ENCODE peak calls at places on chromosomes 5 and 9, in six cellular contexts. One of them, this sample, is unnamed.

GRCh38 chr5:85334-85995 is 6.5 kb upstream of the PLEKHG4B start:
- DNase-seq in activated T-helper 1 cell treated with anti-CD3 and anti-CD28 coated beads, Interleukin-12 subunit alpha, Interleukin-12 subunit beta, Interleukin-2, Interleukin-4 antibody, amounts not matched to agents 30 ng/mL and 10 ng/mL and 1 ng/mL, durations not matched to agents 14 hours and 24 hours and 36 hours: no peak
- DNase-seq in cardiac septum: no peak
- DNase-seq in stimulated activated naive CD8-positive, alpha-beta T cell treated with anti-CD3 and anti-CD28 coated beads, Interleukin-15, Interleukin-2, amounts not matched to agents 100 U/mL and 50 U/mL, for 24 hours: no peak
- DNase-seq in mesenteric fat pad: no peak
- DNase-seq in Right ventricle myocardium superior: no peak
- DNase-seq in this sample: peak; percentile 76

GRCh38 chr9:6538666-6539071 is 106.9 kb downstream of the GLDC start:
- DNase-seq in activated T-helper 1 cell treated with anti-CD3 and anti-CD28 coated beads, Interleukin-12 subunit alpha, Interleukin-12 subunit beta, Interleukin-2, Interleukin-4 antibody, amounts not matched to agents 30 ng/mL and 10 ng/mL and 1 ng/mL, durations not matched to agents 14 hours and 24 hours and 36 hours: no peak
- DNase-seq in cardiac septum: no peak
- DNase-seq in stimulated activated naive CD8-positive, alpha-beta T cell treated with anti-CD3 and anti-CD28 coated beads, Interleukin-15, Interleukin-2, amounts not matched to agents 100 U/mL and 50 U/mL, for 24 hours: no peak
- DNase-seq in mesenteric fat pad: no peak
- DNase-seq in Right ventricle myocardium superior: no peak
- DNase-seq in this sample: no peak

GRCh38 chr9:4341554-4341953 is 41.7 kb upstream of the GLIS3 start:
- DNase-seq in activated T-helper 1 cell treated with anti-CD3 and anti-CD28 coated beads, Interleukin-12 subunit alpha, Interleukin-12 subunit beta, Interleukin-2, Interleukin-4 antibody, amounts not matched to agents 30 ng/mL and 10 ng/mL and 1 ng/mL, durations not matched to agents 14 hours and 24 hours and 36 hours: no peak
- DNase-seq in cardiac septum: no peak
- DNase-seq in stimulated activated naive CD8-positive, alpha-beta T cell treated with anti-CD3 and anti-CD28 coated beads, Interleukin-15, Interleukin-2, amounts not matched to agents 100 U/mL and 50 U/mL, for 24 hours: no peak
- DNase-seq in mesenteric fat pad: no peak
- DNase-seq in Right ventricle myocardium superior: no peak
- DNase-seq in this sample: no peak

GRCh38 chr9:13146838-13147237 is 132.7 kb downstream of the MPDZ start:
- DNase-seq in activated T-helper 1 cell treated with anti-CD3 and anti-CD28 coated beads, Interleukin-12 subunit alpha, Interleukin-12 subunit beta, Interleukin-2, Interleukin-4 antibody, amounts not matched to agents 30 ng/mL and 10 ng/mL and 1 ng/mL, durations not matched to agents 14 hours and 24 hours and 36 hours: no peak
- DNase-seq in cardiac septum: no peak
- DNase-seq in stimulated activated naive CD8-positive, alpha-beta T cell treated with anti-CD3 and anti-CD28 coated beads, Interleukin-15, Interleukin-2, amounts not matched to agents 100 U/mL and 50 U/mL, for 24 hours: no peak
- DNase-seq in mesenteric fat pad: no peak
- DNase-seq in Right ventricle myocardium superior: no peak
- DNase-seq in this sample: no peak

GRCh38 chr9:77424993-77425392 is 223.1 kb downstream of the GNA14 start:
- DNase-seq in activated T-helper 1 cell treated with anti-CD3 and anti-CD28 coated beads, Interleukin-12 subunit alpha, Interleukin-12 subunit beta, Interleukin-2, Interleukin-4 antibody, amounts not matched to agents 30 ng/mL and 10 ng/mL and 1 ng/mL, durations not matched to agents 14 hours and 24 hours and 36 hours: no peak
- DNase-seq in cardiac septum: no peak
- DNase-seq in stimulated activated naive CD8-positive, alpha-beta T cell treated with anti-CD3 and anti-CD28 coated beads, Interleukin-15, Interleukin-2, amounts not matched to agents 100 U/mL and 50 U/mL, for 24 hours: no peak
- DNase-seq in mesenteric fat pad: no peak
- DNase-seq in Right ventricle myocardium superior: no peak
- DNase-seq in this sample: no peak

GRCh38 chr9:84062538-84062937 is 81.9 kb downstream of the RMI1 start:
- DNase-seq in activated T-helper 1 cell treated with anti-CD3 and anti-CD28 coated beads, Interleukin-12 subunit alpha, Interleukin-12 subunit beta, Interleukin-2, Interleukin-4 antibody, amounts not matched to agents 30 ng/mL and 10 ng/mL and 1 ng/mL, durations not matched to agents 14 hours and 24 hours and 36 hours: no peak
- DNase-seq in cardiac septum: no peak
- DNase-seq in stimulated activated naive CD8-positive, alpha-beta T cell treated with anti-CD3 and anti-CD28 coated beads, Interleukin-15, Interleukin-2, amounts not matched to agents 100 U/mL and 50 U/mL, for 24 hours: no peak
- DNase-seq in mesenteric fat pad: no peak
- DNase-seq in Right ventricle myocardium superior: peak; percentile 69
- DNase-seq in this sample: no peak

GRCh38 chr5:181127907-181128626 is 2.9 kb downstream of the OR2V1 start:
- DNase-seq in activated T-helper 1 cell treated with anti-CD3 and anti-CD28 coated beads, Interleukin-12 subunit alpha, Interleukin-12 subunit beta, Interleukin-2, Interleukin-4 antibody, amounts not matched to agents 30 ng/mL and 10 ng/mL and 1 ng/mL, durations not matched to agents 14 hours and 24 hours and 36 hours: no peak
- DNase-seq in cardiac septum: no peak
- DNase-seq in stimulated activated naive CD8-positive, alpha-beta T cell treated with anti-CD3 and anti-CD28 coated beads, Interleukin-15, Interleukin-2, amounts not matched to agents 100 U/mL and 50 U/mL, for 24 hours: no peak
- DNase-seq in mesenteric fat pad: peak; percentile 76
- DNase-seq in Right ventricle myocardium superior: no peak
- DNase-seq in this sample: no peak

GRCh38 chr5:82406200-82406773 is 128.1 kb upstream of the RPS23 start:
- DNase-seq in activated T-helper 1 cell treated with anti-CD3 and anti-CD28 coated beads, Interleukin-12 subunit alpha, Interleukin-12 subunit beta, Interleukin-2, Interleukin-4 antibody, amounts not matched to agents 30 ng/mL and 10 ng/mL and 1 ng/mL, durations not matched to agents 14 hours and 24 hours and 36 hours: no peak
- DNase-seq in cardiac septum: no peak
- DNase-seq in stimulated activated naive CD8-positive, alpha-beta T cell treated with anti-CD3 and anti-CD28 coated beads, Interleukin-15, Interleukin-2, amounts not matched to agents 100 U/mL and 50 U/mL, for 24 hours: no peak
- DNase-seq in mesenteric fat pad: no peak
- DNase-seq in Right ventricle myocardium superior: no peak
- DNase-seq in this sample: no peak

GRCh38 chr5:159120446-159120845 is 20.7 kb upstream of the EBF1 start:
- DNase-seq in activated T-helper 1 cell treated with anti-CD3 and anti-CD28 coated beads, Interleukin-12 subunit alpha, Interleukin-12 subunit beta, Interleukin-2, Interleukin-4 antibody, amounts not matched to agents 30 ng/mL and 10 ng/mL and 1 ng/mL, durations not matched to agents 14 hours and 24 hours and 36 hours: no peak
- DNase-seq in cardiac septum: no peak
- DNase-seq in stimulated activated naive CD8-positive, alpha-beta T cell treated with anti-CD3 and anti-CD28 coated beads, Interleukin-15, Interleukin-2, amounts not matched to agents 100 U/mL and 50 U/mL, for 24 hours: no peak
- DNase-seq in mesenteric fat pad: no peak
- DNase-seq in Right ventricle myocardium superior: no peak
- DNase-seq in this sample: no peak

GRCh38 chr5:112294126-112294525 is 125.0 kb downstream of the EPB41L4A start:
- DNase-seq in activated T-helper 1 cell treated with anti-CD3 and anti-CD28 coated beads, Interleukin-12 subunit alpha, Interleukin-12 subunit beta, Interleukin-2, Interleukin-4 antibody, amounts not matched to agents 30 ng/mL and 10 ng/mL and 1 ng/mL, durations not matched to agents 14 hours and 24 hours and 36 hours: no peak
- DNase-seq in cardiac septum: no peak
- DNase-seq in stimulated activated naive CD8-positive, alpha-beta T cell treated with anti-CD3 and anti-CD28 coated beads, Interleukin-15, Interleukin-2, amounts not matched to agents 100 U/mL and 50 U/mL, for 24 hours: no peak
- DNase-seq in mesenteric fat pad: no peak
- DNase-seq in Right ventricle myocardium superior: no peak
- DNase-seq in this sample: no peak

GRCh38 chr9:2241461-2241874 is 226.3 kb downstream of the SMARCA2 start:
- DNase-seq in activated T-helper 1 cell treated with anti-CD3 and anti-CD28 coated beads, Interleukin-12 subunit alpha, Interleukin-12 subunit beta, Interleukin-2, Interleukin-4 antibody, amounts not matched to agents 30 ng/mL and 10 ng/mL and 1 ng/mL, durations not matched to agents 14 hours and 24 hours and 36 hours: no peak
- DNase-seq in cardiac septum: no peak
- DNase-seq in stimulated activated naive CD8-positive, alpha-beta T cell treated with anti-CD3 and anti-CD28 coated beads, Interleukin-15, Interleukin-2, amounts not matched to agents 100 U/mL and 50 U/mL, for 24 hours: no peak
- DNase-seq in mesenteric fat pad: no peak
- DNase-seq in Right ventricle myocardium superior: peak; percentile 54
- DNase-seq in this sample: peak; percentile 85

GRCh38 chr5:97142521-97143254 is at the start of gene LIX1:
- DNase-seq in activated T-helper 1 cell treated with anti-CD3 and anti-CD28 coated beads, Interleukin-12 subunit alpha, Interleukin-12 subunit beta, Interleukin-2, Interleukin-4 antibody, amounts not matched to agents 30 ng/mL and 10 ng/mL and 1 ng/mL, durations not matched to agents 14 hours and 24 hours and 36 hours: no peak
- DNase-seq in cardiac septum: no peak
- DNase-seq in stimulated activated naive CD8-positive, alpha-beta T cell treated with anti-CD3 and anti-CD28 coated beads, Interleukin-15, Interleukin-2, amounts not matched to agents 100 U/mL and 50 U/mL, for 24 hours: peak; percentile 14
- DNase-seq in mesenteric fat pad: no peak
- DNase-seq in Right ventricle myocardium superior: no peak
- DNase-seq in this sample: no peak

GRCh38 chr5:74919487-74919886 is 53.3 kb upstream of the FAM169A start:
- DNase-seq in activated T-helper 1 cell treated with anti-CD3 and anti-CD28 coated beads, Interleukin-12 subunit alpha, Interleukin-12 subunit beta, Interleukin-2, Interleukin-4 antibody, amounts not matched to agents 30 ng/mL and 10 ng/mL and 1 ng/mL, durations not matched to agents 14 hours and 24 hours and 36 hours: no peak
- DNase-seq in cardiac septum: no peak
- DNase-seq in stimulated activated naive CD8-positive, alpha-beta T cell treated with anti-CD3 and anti-CD28 coated beads, Interleukin-15, Interleukin-2, amounts not matched to agents 100 U/mL and 50 U/mL, for 24 hours: no peak
- DNase-seq in mesenteric fat pad: no peak
- DNase-seq in Right ventricle myocardium superior: no peak
- DNase-seq in this sample: no peak

GRCh38 chr5:83925952-83926351 is 205.3 kb upstream of the HAPLN1 start:
- DNase-seq in activated T-helper 1 cell treated with anti-CD3 and anti-CD28 coated beads, Interleukin-12 subunit alpha, Interleukin-12 subunit beta, Interleukin-2, Interleukin-4 antibody, amounts not matched to agents 30 ng/mL and 10 ng/mL and 1 ng/mL, durations not matched to agents 14 hours and 24 hours and 36 hours: no peak
- DNase-seq in cardiac septum: no peak
- DNase-seq in stimulated activated naive CD8-positive, alpha-beta T cell treated with anti-CD3 and anti-CD28 coated beads, Interleukin-15, Interleukin-2, amounts not matched to agents 100 U/mL and 50 U/mL, for 24 hours: no peak
- DNase-seq in mesenteric fat pad: no peak
- DNase-seq in Right ventricle myocardium superior: no peak
- DNase-seq in this sample: no peak

GRCh38 chr5:122561209-122561608 is 213.7 kb upstream of the SNX2 start:
- DNase-seq in activated T-helper 1 cell treated with anti-CD3 and anti-CD28 coated beads, Interleukin-12 subunit alpha, Interleukin-12 subunit beta, Interleukin-2, Interleukin-4 antibody, amounts not matched to agents 30 ng/mL and 10 ng/mL and 1 ng/mL, durations not matched to agents 14 hours and 24 hours and 36 hours: no peak
- DNase-seq in cardiac septum: no peak
- DNase-seq in stimulated activated naive CD8-positive, alpha-beta T cell treated with anti-CD3 and anti-CD28 coated beads, Interleukin-15, Interleukin-2, amounts not matched to agents 100 U/mL and 50 U/mL, for 24 hours: no peak
- DNase-seq in mesenteric fat pad: no peak
- DNase-seq in Right ventricle myocardium superior: no peak
- DNase-seq in this sample: no peak

GRCh38 chr9:15524845-15525455 is 14.2 kb upstream of the PSIP1 start:
- DNase-seq in activated T-helper 1 cell treated with anti-CD3 and anti-CD28 coated beads, Interleukin-12 subunit alpha, Interleukin-12 subunit beta, Interleukin-2, Interleukin-4 antibody, amounts not matched to agents 30 ng/mL and 10 ng/mL and 1 ng/mL, durations not matched to agents 14 hours and 24 hours and 36 hours: no peak
- DNase-seq in cardiac septum: no peak
- DNase-seq in stimulated activated naive CD8-positive, alpha-beta T cell treated with anti-CD3 and anti-CD28 coated beads, Interleukin-15, Interleukin-2, amounts not matched to agents 100 U/mL and 50 U/mL, for 24 hours: no peak
- DNase-seq in mesenteric fat pad: no peak
- DNase-seq in Right ventricle myocardium superior: no peak
- DNase-seq in this sample: no peak

GRCh38 chr5:133569347-133569746 is 43.0 kb downstream of the FSTL4 start:
- DNase-seq in activated T-helper 1 cell treated with anti-CD3 and anti-CD28 coated beads, Interleukin-12 subunit alpha, Interleukin-12 subunit beta, Interleukin-2, Interleukin-4 antibody, amounts not matched to agents 30 ng/mL and 10 ng/mL and 1 ng/mL, durations not matched to agents 14 hours and 24 hours and 36 hours: no peak
- DNase-seq in cardiac septum: no peak
- DNase-seq in stimulated activated naive CD8-positive, alpha-beta T cell treated with anti-CD3 and anti-CD28 coated beads, Interleukin-15, Interleukin-2, amounts not matched to agents 100 U/mL and 50 U/mL, for 24 hours: no peak
- DNase-seq in mesenteric fat pad: no peak
- DNase-seq in Right ventricle myocardium superior: no peak
- DNase-seq in this sample: no peak

GRCh38 chr5:168865973-168866372 is 286.8 kb upstream of the PANK3 start:
- DNase-seq in activated T-helper 1 cell treated with anti-CD3 and anti-CD28 coated beads, Interleukin-12 subunit alpha, Interleukin-12 subunit beta, Interleukin-2, Interleukin-4 antibody, amounts not matched to agents 30 ng/mL and 10 ng/mL and 1 ng/mL, durations not matched to agents 14 hours and 24 hours and 36 hours: no peak
- DNase-seq in cardiac septum: no peak
- DNase-seq in stimulated activated naive CD8-positive, alpha-beta T cell treated with anti-CD3 and anti-CD28 coated beads, Interleukin-15, Interleukin-2, amounts not matched to agents 100 U/mL and 50 U/mL, for 24 hours: no peak
- DNase-seq in mesenteric fat pad: no peak
- DNase-seq in Right ventricle myocardium superior: peak; percentile 55
- DNase-seq in this sample: no peak

GRCh38 chr5:4130819-4131218 is 535.2 kb downstream of the IRX1 start:
- DNase-seq in activated T-helper 1 cell treated with anti-CD3 and anti-CD28 coated beads, Interleukin-12 subunit alpha, Interleukin-12 subunit beta, Interleukin-2, Interleukin-4 antibody, amounts not matched to agents 30 ng/mL and 10 ng/mL and 1 ng/mL, durations not matched to agents 14 hours and 24 hours and 36 hours: no peak
- DNase-seq in cardiac septum: no peak
- DNase-seq in stimulated activated naive CD8-positive, alpha-beta T cell treated with anti-CD3 and anti-CD28 coated beads, Interleukin-15, Interleukin-2, amounts not matched to agents 100 U/mL and 50 U/mL, for 24 hours: no peak
- DNase-seq in mesenteric fat pad: no peak
- DNase-seq in Right ventricle myocardium superior: no peak
- DNase-seq in this sample: no peak

GRCh38 chr9:117526674-117527073 is 111.8 kb upstream of the ASTN2 start:
- DNase-seq in activated T-helper 1 cell treated with anti-CD3 and anti-CD28 coated beads, Interleukin-12 subunit alpha, Interleukin-12 subunit beta, Interleukin-2, Interleukin-4 antibody, amounts not matched to agents 30 ng/mL and 10 ng/mL and 1 ng/mL, durations not matched to agents 14 hours and 24 hours and 36 hours: no peak
- DNase-seq in cardiac septum: no peak
- DNase-seq in stimulated activated naive CD8-positive, alpha-beta T cell treated with anti-CD3 and anti-CD28 coated beads, Interleukin-15, Interleukin-2, amounts not matched to agents 100 U/mL and 50 U/mL, for 24 hours: no peak
- DNase-seq in mesenteric fat pad: no peak
- DNase-seq in Right ventricle myocardium superior: no peak
- DNase-seq in this sample: no peak

GRCh38 chr9:3909966-3910650 is 384.3 kb upstream of the RFX3 start:
- DNase-seq in activated T-helper 1 cell treated with anti-CD3 and anti-CD28 coated beads, Interleukin-12 subunit alpha, Interleukin-12 subunit beta, Interleukin-2, Interleukin-4 antibody, amounts not matched to agents 30 ng/mL and 10 ng/mL and 1 ng/mL, durations not matched to agents 14 hours and 24 hours and 36 hours: no peak
- DNase-seq in cardiac septum: no peak
- DNase-seq in stimulated activated naive CD8-positive, alpha-beta T cell treated with anti-CD3 and anti-CD28 coated beads, Interleukin-15, Interleukin-2, amounts not matched to agents 100 U/mL and 50 U/mL, for 24 hours: no peak
- DNase-seq in mesenteric fat pad: no peak
- DNase-seq in Right ventricle myocardium superior: no peak
- DNase-seq in this sample: no peak

GRCh38 chr9:118558026-118558425 is 811.2 kb downstream of the BRINP1 start:
- DNase-seq in activated T-helper 1 cell treated with anti-CD3 and anti-CD28 coated beads, Interleukin-12 subunit alpha, Interleukin-12 subunit beta, Interleukin-2, Interleukin-4 antibody, amounts not matched to agents 30 ng/mL and 10 ng/mL and 1 ng/mL, durations not matched to agents 14 hours and 24 hours and 36 hours: no peak
- DNase-seq in cardiac septum: no peak
- DNase-seq in stimulated activated naive CD8-positive, alpha-beta T cell treated with anti-CD3 and anti-CD28 coated beads, Interleukin-15, Interleukin-2, amounts not matched to agents 100 U/mL and 50 U/mL, for 24 hours: no peak
- DNase-seq in mesenteric fat pad: no peak
- DNase-seq in Right ventricle myocardium superior: no peak
- DNase-seq in this sample: no peak

GRCh38 chr5:56900395-56900794 is 9.0 kb upstream of the SETD9 start:
- DNase-seq in activated T-helper 1 cell treated with anti-CD3 and anti-CD28 coated beads, Interleukin-12 subunit alpha, Interleukin-12 subunit beta, Interleukin-2, Interleukin-4 antibody, amounts not matched to agents 30 ng/mL and 10 ng/mL and 1 ng/mL, durations not matched to agents 14 hours and 24 hours and 36 hours: no peak
- DNase-seq in cardiac septum: no peak
- DNase-seq in stimulated activated naive CD8-positive, alpha-beta T cell treated with anti-CD3 and anti-CD28 coated beads, Interleukin-15, Interleukin-2, amounts not matched to agents 100 U/mL and 50 U/mL, for 24 hours: no peak
- DNase-seq in mesenteric fat pad: no peak
- DNase-seq in Right ventricle myocardium superior: no peak
- DNase-seq in this sample: no peak

GRCh38 chr9:70003786-70004185 is 39.9 kb upstream of the MAMDC2 start:
- DNase-seq in activated T-helper 1 cell treated with anti-CD3 and anti-CD28 coated beads, Interleukin-12 subunit alpha, Interleukin-12 subunit beta, Interleukin-2, Interleukin-4 antibody, amounts not matched to agents 30 ng/mL and 10 ng/mL and 1 ng/mL, durations not matched to agents 14 hours and 24 hours and 36 hours: no peak
- DNase-seq in cardiac septum: no peak
- DNase-seq in stimulated activated naive CD8-positive, alpha-beta T cell treated with anti-CD3 and anti-CD28 coated beads, Interleukin-15, Interleukin-2, amounts not matched to agents 100 U/mL and 50 U/mL, for 24 hours: no peak
- DNase-seq in mesenteric fat pad: no peak
- DNase-seq in Right ventricle myocardium superior: no peak
- DNase-seq in this sample: no peak

GRCh38 chr9:82367016-82367415 is 378.4 kb downstream of the SPATA31D1 start:
- DNase-seq in activated T-helper 1 cell treated with anti-CD3 and anti-CD28 coated beads, Interleukin-12 subunit alpha, Interleukin-12 subunit beta, Interleukin-2, Interleukin-4 antibody, amounts not matched to agents 30 ng/mL and 10 ng/mL and 1 ng/mL, durations not matched to agents 14 hours and 24 hours and 36 hours: no peak
- DNase-seq in cardiac septum: no peak
- DNase-seq in stimulated activated naive CD8-positive, alpha-beta T cell treated with anti-CD3 and anti-CD28 coated beads, Interleukin-15, Interleukin-2, amounts not matched to agents 100 U/mL and 50 U/mL, for 24 hours: no peak
- DNase-seq in mesenteric fat pad: no peak
- DNase-seq in Right ventricle myocardium superior: no peak
- DNase-seq in this sample: no peak